ENCODE peak calls at places on chromosome 13, in seven cellular contexts. One of them, this sample, is unnamed.

GRCh38 chr13:51523082-51523518 is 61.2 kb upstream of the WDFY2 start:
- DNase-seq in K562: no peak
- DNase-seq in H9: no peak
- DNase-seq in GM23248: peak; percentile 90
- DNase-seq in fibroblast of lung: peak; percentile 68
- DNase-seq in neuronal stem cell: no peak
- DNase-seq in GM23338: no peak
- DNase-seq in this sample: no peak

GRCh38 chr13:113510871-113511270 is 20.4 kb upstream of the DCUN1D2 start:
- DNase-seq in neuronal stem cell: no peak
- DNase-seq in K562: no peak
- DNase-seq in fibroblast of lung: no peak
- DNase-seq in GM23338: no peak
- DNase-seq in GM23248: no peak
- DNase-seq in H9: no peak
- DNase-seq in this sample: no peak

GRCh38 chr13:51221674-51222509 is at the start of gene FAM124A:
- DNase-seq in fibroblast of lung: peak; percentile 20
- DNase-seq in H9: no peak
- DNase-seq in GM23248: peak; percentile 75
- DNase-seq in neuronal stem cell: peak; percentile 70
- DNase-seq in K562: peak; percentile 62
- DNase-seq in GM23338: peak; percentile 82
- DNase-seq in this sample: no peak

GRCh38 chr13:93079294-93079693 is 147.3 kb upstream of the GPC6 start:
- DNase-seq in neuronal stem cell: no peak
- DNase-seq in K562: no peak
- DNase-seq in GM23338: no peak
- DNase-seq in H9: no peak
- DNase-seq in fibroblast of lung: peak; percentile 76
- DNase-seq in GM23248: peak; percentile 43
- DNase-seq in this sample: no peak

GRCh38 chr13:51549593-51549992 is 34.7 kb upstream of the WDFY2 start:
- DNase-seq in GM23338: no peak
- DNase-seq in H9: no peak
- DNase-seq in GM23248: no peak
- DNase-seq in neuronal stem cell: no peak
- DNase-seq in fibroblast of lung: peak; percentile 41
- DNase-seq in K562: no peak
- DNase-seq in this sample: no peak

GRCh38 chr13:99979453-99980200 is 2.0 kb upstream of the ZIC2 start:
- DNase-seq in GM23248: peak; percentile 29
- DNase-seq in GM23338: peak; percentile 87
- DNase-seq in neuronal stem cell: no peak
- DNase-seq in K562: no peak
- DNase-seq in fibroblast of lung: no peak
- DNase-seq in H9: peak; percentile 70
- DNase-seq in this sample: no peak

GRCh38 chr13:96958286-96958891 is 35.9 kb downstream of the OXGR1 start:
- DNase-seq in K562: peak; percentile 9
- DNase-seq in fibroblast of lung: peak; percentile 8
- DNase-seq in H9: no peak
- DNase-seq in GM23248: peak; percentile 59
- DNase-seq in GM23338: peak; percentile 84
- DNase-seq in neuronal stem cell: peak; percentile 33
- DNase-seq in this sample: peak; percentile 79

GRCh38 chr13:40460116-40460515 is 206.3 kb downstream of the FOXO1 start:
- DNase-seq in GM23338: no peak
- DNase-seq in fibroblast of lung: peak; percentile 64
- DNase-seq in H9: no peak
- DNase-seq in GM23248: peak; percentile 32
- DNase-seq in K562: no peak
- DNase-seq in neuronal stem cell: no peak
- DNase-seq in this sample: no peak

GRCh38 chr13:65310663-65311328 is 1919.3 kb downstream of the PCDH9 start:
- DNase-seq in GM23338: no peak
- DNase-seq in H9: no peak
- DNase-seq in K562: no peak
- DNase-seq in fibroblast of lung: no peak
- DNase-seq in GM23248: no peak
- DNase-seq in neuronal stem cell: no peak
- DNase-seq in this sample: no peak

GRCh38 chr13:91399189-91400093 is 1.0 kb downstream of the GPC5 start:
- DNase-seq in fibroblast of lung: no peak
- DNase-seq in K562: no peak
- DNase-seq in GM23338: peak; percentile 43
- DNase-seq in GM23248: no peak
- DNase-seq in H9: no peak
- DNase-seq in neuronal stem cell: no peak
- DNase-seq in this sample: no peak

GRCh38 chr13:93227280-93227905 is 786 bp downstream of the GPC6 start:
- DNase-seq in GM23338: peak; percentile 66
- DNase-seq in H9: peak; percentile 57
- DNase-seq in fibroblast of lung: peak; percentile 64
- DNase-seq in K562: no peak
- DNase-seq in GM23248: peak; percentile 72
- DNase-seq in neuronal stem cell: peak; percentile 66
- DNase-seq in this sample: no peak

GRCh38 chr13:59823495-59823894 is 340.2 kb downstream of the DIAPH3 start:
- DNase-seq in K562: no peak
- DNase-seq in neuronal stem cell: no peak
- DNase-seq in GM23248: peak; percentile 70
- DNase-seq in H9: no peak
- DNase-seq in GM23338: no peak
- DNase-seq in fibroblast of lung: peak; percentile 83
- DNase-seq in this sample: no peak

GRCh38 chr13:60099631-60100420 is 63.9 kb downstream of the DIAPH3 start:
- DNase-seq in GM23248: no peak
- DNase-seq in K562: no peak
- DNase-seq in fibroblast of lung: no peak
- DNase-seq in GM23338: no peak
- DNase-seq in H9: no peak
- DNase-seq in neuronal stem cell: no peak
- DNase-seq in this sample: no peak

GRCh38 chr13:106609116-106609515 is 41.2 kb upstream of the ARGLU1 start:
- DNase-seq in GM23338: no peak
- DNase-seq in GM23248: no peak
- DNase-seq in fibroblast of lung: no peak
- DNase-seq in K562: no peak
- DNase-seq in H9: no peak
- DNase-seq in neuronal stem cell: no peak
- DNase-seq in this sample: no peak

GRCh38 chr13:112105884-112106283 is 38.9 kb downstream of the SOX1 start:
- DNase-seq in fibroblast of lung: no peak
- DNase-seq in GM23248: no peak
- DNase-seq in GM23338: peak; percentile 82
- DNase-seq in neuronal stem cell: peak; percentile 63
- DNase-seq in H9: peak; percentile 85
- DNase-seq in K562: no peak
- DNase-seq in this sample: no peak

GRCh38 chr13:112105244-112105681 is 38.3 kb downstream of the SOX1 start:
- DNase-seq in K562: no peak
- DNase-seq in fibroblast of lung: no peak
- DNase-seq in neuronal stem cell: peak; percentile 47
- DNase-seq in H9: no peak
- DNase-seq in GM23338: peak; percentile 34
- DNase-seq in GM23248: no peak
- DNase-seq in this sample: no peak

GRCh38 chr13:112106467-112107141 is 39.7 kb downstream of the SOX1 start:
- DNase-seq in neuronal stem cell: peak; percentile 59
- DNase-seq in K562: no peak
- DNase-seq in GM23248: no peak
- DNase-seq in H9: peak; percentile 61
- DNase-seq in fibroblast of lung: no peak
- DNase-seq in GM23338: peak; percentile 68
- DNase-seq in this sample: no peak

GRCh38 chr13:112104873-112105234 is 37.9 kb downstream of the SOX1 start:
- DNase-seq in GM23248: no peak
- DNase-seq in H9: no peak
- DNase-seq in K562: no peak
- DNase-seq in GM23338: no peak
- DNase-seq in neuronal stem cell: no peak
- DNase-seq in fibroblast of lung: no peak
- DNase-seq in this sample: no peak

GRCh38 chr13:112107289-112107688 is 40.3 kb downstream of the SOX1 start:
- DNase-seq in fibroblast of lung: no peak
- DNase-seq in GM23338: no peak
- DNase-seq in H9: no peak
- DNase-seq in K562: no peak
- DNase-seq in neuronal stem cell: no peak
- DNase-seq in GM23248: no peak
- DNase-seq in this sample: no peak
- H3K4me2 ChIP-seq in fibroblast of lung: no peak overlapping the region
- H3K4me2 ChIP-seq in GM23338: peak overlapping the region; percentile 90
- H3K4me2 ChIP-seq in H9: no peak overlapping the region
- H3K4me2 ChIP-seq in K562: no peak overlapping the region
- H3K4me2 ChIP-seq in neuronal stem cell: no peak overlapping the region
- H3K4me2 ChIP-seq in GM23248: no peak overlapping the region
- H3K4me2 ChIP-seq in this sample: no peak overlapping the region

DNA sequence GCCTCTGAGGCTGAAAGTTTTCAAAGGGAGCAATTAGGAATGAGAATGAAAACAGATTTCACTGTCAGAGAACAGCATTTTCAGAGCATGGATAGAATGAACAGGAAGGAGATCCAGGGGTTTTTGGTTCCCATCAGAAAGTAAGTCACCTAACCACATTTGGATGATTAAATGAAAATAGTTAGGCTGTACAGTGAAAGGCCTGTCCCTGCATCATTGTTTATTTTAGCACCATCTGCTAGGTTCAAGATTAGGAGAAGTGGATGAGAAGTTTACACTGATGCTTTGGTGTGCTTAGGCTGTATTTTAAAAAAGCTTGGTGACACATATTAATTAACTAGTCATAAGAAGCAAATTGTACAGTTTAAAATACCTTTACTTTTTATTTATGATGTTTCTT is 60.8 kb downstream of the EDNRB start:
- DNase-seq in H9: no peak
- DNase-seq in GM23338: no peak
- DNase-seq in fibroblast of lung: peak; percentile 41
- DNase-seq in K562: no peak
- DNase-seq in GM23248: no peak
- DNase-seq in neuronal stem cell: no peak
- DNase-seq in this sample: no peak
- H2AFZ ChIP-seq in H9: peak overlapping the region; percentile 56
- H2AFZ ChIP-seq in GM23338: no peak overlapping the region
- H2AFZ ChIP-seq in fibroblast of lung: no peak overlapping the region
- H2AFZ ChIP-seq in K562: no peak overlapping the region
- H2AFZ ChIP-seq in GM23248: no peak overlapping the region
- H2AFZ ChIP-seq in neuronal stem cell: peak overlapping the region; percentile 45
- H2AFZ ChIP-seq in this sample: no peak overlapping the region

GRCh38 chr13:102978168-102978567 is 88.0 kb downstream of the SLC10A2 start:
- DNase-seq in K562: no peak
- DNase-seq in fibroblast of lung: no peak
- DNase-seq in neuronal stem cell: no peak
- DNase-seq in GM23248: peak; percentile 47
- DNase-seq in H9: no peak
- DNase-seq in GM23338: no peak
- DNase-seq in this sample: no peak
- H3K4me2 ChIP-seq in K562: no peak overlapping the region
- H3K4me2 ChIP-seq in fibroblast of lung: no peak overlapping the region
- H3K4me2 ChIP-seq in neuronal stem cell: no peak overlapping the region
- H3K4me2 ChIP-seq in GM23248: peak overlapping the region; percentile 7
- H3K4me2 ChIP-seq in H9: no peak overlapping the region
- H3K4me2 ChIP-seq in GM23338: no peak overlapping the region
- H3K4me2 ChIP-seq in this sample: no peak overlapping the region

DNA sequence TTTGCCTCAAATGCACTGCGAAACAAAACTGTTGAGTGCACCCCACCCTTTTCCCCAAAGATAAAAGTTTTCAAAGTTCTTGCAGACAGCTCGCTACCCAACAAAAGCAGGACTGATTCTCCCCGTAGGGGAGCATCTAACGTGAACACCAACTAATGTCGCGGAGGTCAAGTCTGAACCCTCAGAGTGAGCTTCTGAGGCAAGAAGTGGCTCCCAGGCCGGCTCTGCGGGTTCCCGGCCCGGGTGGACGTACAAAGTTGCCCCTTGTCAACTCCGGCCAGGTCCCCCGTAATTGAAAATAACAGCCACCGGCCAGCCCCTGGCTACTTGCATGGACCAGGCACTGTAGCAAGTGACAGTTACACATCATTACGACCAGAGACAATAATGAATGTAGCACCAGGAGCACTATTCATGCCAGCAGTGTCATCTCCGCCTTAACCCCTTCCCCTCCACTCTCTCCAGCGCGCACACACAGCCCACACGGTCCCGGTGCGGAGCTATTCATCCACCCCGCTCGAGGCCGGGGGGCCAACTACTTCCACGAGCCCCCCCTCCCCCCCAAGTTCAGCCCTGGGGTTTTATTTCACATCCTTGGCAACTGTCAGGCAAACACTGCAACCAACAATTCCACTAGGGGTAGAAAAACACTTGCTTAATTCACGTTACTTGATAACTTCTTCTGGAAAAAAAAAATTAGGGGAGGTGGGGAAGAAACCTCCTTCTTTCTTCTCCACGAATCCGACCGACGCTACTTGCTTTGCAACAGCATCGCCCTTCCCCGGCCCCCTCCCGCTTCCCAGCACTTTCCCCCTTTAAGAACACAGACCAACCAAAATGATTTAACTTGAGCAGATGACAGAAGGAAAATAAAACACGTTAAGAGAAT is 1.2 kb downstream of the KLF12 start:
- DNase-seq in GM23338: peak; percentile 68
- DNase-seq in neuronal stem cell: peak; percentile 24
- DNase-seq in H9: peak; percentile 34
- DNase-seq in K562: no peak
- DNase-seq in GM23248: peak; percentile 64
- DNase-seq in fibroblast of lung: peak; percentile 68
- DNase-seq in this sample: peak; percentile 81
- H2AFZ ChIP-seq in GM23338: peak overlapping the region; percentile 92
- H2AFZ ChIP-seq in neuronal stem cell: peak overlapping the region; percentile 71
- H2AFZ ChIP-seq in H9: no peak overlapping the region
- H2AFZ ChIP-seq in K562: no peak overlapping the region
- H2AFZ ChIP-seq in GM23248: peak overlapping the region; percentile 72
- H2AFZ ChIP-seq in fibroblast of lung: peak overlapping the region; percentile 43
- H2AFZ ChIP-seq in this sample: no peak overlapping the region

DNA sequence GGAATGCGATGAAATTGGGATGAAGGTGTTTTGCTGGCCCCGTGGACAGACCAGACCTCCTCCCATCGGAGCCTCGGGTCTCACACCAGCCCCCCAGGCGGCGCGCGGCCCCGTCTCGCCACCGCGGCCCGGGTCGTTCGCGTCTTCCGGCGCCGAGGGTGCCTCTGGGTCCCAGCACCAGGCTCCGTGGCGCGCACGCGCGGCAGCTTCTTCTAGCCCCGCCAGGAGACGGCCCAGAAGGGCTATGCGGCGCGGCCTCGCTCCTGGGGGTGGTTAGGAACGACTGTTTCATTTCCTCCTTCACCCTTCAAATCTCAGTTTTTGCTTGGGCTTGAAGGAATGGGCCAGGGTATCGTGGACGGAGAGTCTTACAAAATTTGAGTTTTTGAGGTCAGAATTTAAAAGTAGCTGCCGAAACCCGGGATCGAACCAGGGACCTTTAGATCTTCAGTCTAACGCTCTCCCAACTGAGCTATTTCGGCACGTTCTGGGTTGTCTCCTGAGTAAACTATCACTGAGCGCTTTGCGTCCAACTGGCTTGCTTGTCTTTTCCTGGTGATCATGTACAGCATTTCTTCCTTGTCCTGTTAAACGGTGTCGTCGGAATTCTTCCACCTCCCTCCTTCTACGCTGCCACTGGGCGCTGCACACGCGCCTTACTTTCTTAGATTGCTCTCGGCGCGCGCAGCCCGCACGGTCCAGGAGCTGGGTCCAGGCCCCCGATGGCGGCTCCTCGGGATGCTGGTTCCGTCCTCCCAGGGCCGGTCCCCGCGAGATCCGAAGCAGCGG is 46.5 kb downstream of the TGDS start:
- DNase-seq in fibroblast of lung: peak; percentile 94
- DNase-seq in K562: peak; percentile 81
- DNase-seq in GM23338: peak; percentile 87
- DNase-seq in neuronal stem cell: peak; percentile 97
- DNase-seq in H9: peak; percentile 91
- DNase-seq in GM23248: peak; percentile 98
- DNase-seq in this sample: peak; percentile 97
- H3K4me2 ChIP-seq in fibroblast of lung: peak overlapping the region; percentile 92
- H3K4me2 ChIP-seq in K562: peak overlapping the region; percentile 82
- H3K4me2 ChIP-seq in GM23338: peak overlapping the region; percentile 81
- H3K4me2 ChIP-seq in neuronal stem cell: peak overlapping the region; percentile 86
- H3K4me2 ChIP-seq in H9: peak overlapping the region; percentile 85
- H3K4me2 ChIP-seq in GM23248: peak overlapping the region; percentile 93
- H3K4me2 ChIP-seq in this sample: peak overlapping the region; percentile 95